ENCODE peak calls at places on chromosomes 2 and 18, in seven cellular contexts. Q is sigmoid colon, I is foreskin fibroblast, M is lower lobe of right lung, J is osteocyte, O is tibial artery, U is Calu3. N is an unnamed sample.

GRCh38 chr18:23912356-23912755 is 102.2 kb upstream of the TTC39C start:
- DNase-seq in M (no peak), U (no peak), Q (no peak), O (no peak), I (peak; percentile 73), J (no peak), N (no peak)

GRCh38 chr2:9980520-9980919 is 29.0 kb downstream of the GRHL1 start:
- DNase-seq in I (peak; percentile 45), Q (no peak), M (no peak), O (no peak), U (no peak), J (no peak), N (no peak)

GRCh38 chr18:43887491-43887890 is 610.2 kb upstream of the SYT4 start:
- DNase-seq in U (no peak), M (no peak), Q (no peak), O (no peak), J (no peak), I (no peak), N (no peak)

GRCh38 chr2:78109272-78109671 is 587.1 kb upstream of the LRRTM4 start:
- DNase-seq in J (no peak), U (no peak), Q (no peak), M (no peak), I (no peak), O (no peak), N (no peak)

GRCh38 chr2:151302286-151302878 is 12.9 kb upstream of the NMI start:
- DNase-seq in O (no peak), I (no peak), Q (no peak), J (no peak), M (no peak), U (no peak), N (no peak)

GRCh38 chr18:63267990-63268721 is 51.4 kb downstream of the BCL2 start:
- DNase-seq in I (no peak), Q (no peak), J (no peak), U (no peak), M (no peak), O (no peak), N (no peak)

GRCh38 chr18:21502661-21503060 is 97.8 kb downstream of the ESCO1 start:
- DNase-seq in I (no peak), M (no peak), J (no peak), O (no peak), Q (no peak), U (no peak), N (no peak)

GRCh38 chr2:64021578-64021977 is 2.4 kb upstream of the VPS54 start:
- DNase-seq in O (no peak), J (no peak), I (no peak), Q (no peak), U (no peak), M (no peak), N (no peak)

GRCh38 chr2:216492951-216493685 is 5.5 kb upstream of the RPL37A start:
- DNase-seq in I (peak; percentile 85), U (no peak), J (no peak), M (no peak), O (no peak), Q (no peak), N (no peak)

GRCh38 chr2:125471963-125472362 is 1184.0 kb upstream of the GYPC start:
- DNase-seq in M (no peak), Q (no peak), U (no peak), I (no peak), J (no peak), O (no peak), N (no peak)

GRCh38 chr18:62399781-62400308 is 74.7 kb downstream of the TNFRSF11A start:
- DNase-seq in Q (no peak), M (no peak), J (no peak), O (no peak), U (peak; percentile 70), I (no peak), N (no peak)

GRCh38 chr2:113282747-113283533 is 4.2 kb upstream of the PAX8 start:
- DNase-seq in J (no peak), Q (no peak), M (peak; percentile 82), O (peak; percentile 86), U (peak; percentile 96), I (peak; percentile 13), N (no peak)

GRCh38 chr2:218853766-218854165 is 5.8 kb upstream of the WNT6 start:
- DNase-seq in O (peak; percentile 33), I (peak; percentile 43), J (no peak), M (no peak), U (no peak), Q (peak; percentile 50), N (no peak)

GRCh38 chr2:28352726-28353125 is 39.9 kb upstream of the FOSL2 start:
- DNase-seq in O (peak; percentile 48), U (no peak), J (no peak), Q (peak; percentile 51), I (no peak), M (peak; percentile 30), N (no peak)

GRCh38 chr18:46152808-46153617 is 48.8 kb downstream of the HAUS1 start:
- DNase-seq in M (peak; percentile 48), I (no peak), J (no peak), U (peak; percentile 83), O (no peak), Q (no peak), N (no peak)

GRCh38 chr18:9854801-9855676 is 30.7 kb upstream of the TXNDC2 start:
- DNase-seq in Q (peak; percentile 87), M (peak; percentile 58), I (no peak), U (no peak), J (no peak), O (no peak), N (no peak)

GRCh38 chr18:42781298-42781815 is 334.1 kb downstream of the RIT2 start:
- DNase-seq in Q (no peak), J (no peak), O (no peak), U (no peak), I (no peak), M (no peak), N (no peak)

GRCh38 chr18:52152036-52152435 is 188.0 kb upstream of the DCC start:
- DNase-seq in I (no peak), O (no peak), Q (no peak), U (no peak), J (no peak), M (no peak), N (no peak)

GRCh38 chr2:28359222-28360065 is 33.2 kb upstream of the FOSL2 start:
- DNase-seq in Q (no peak), J (no peak), I (no peak), O (no peak), U (peak; percentile 81), M (peak; percentile 79), N (no peak)

GRCh38 chr2:69565431-69565839 is 78.1 kb downstream of the AAK1 start:
- DNase-seq in Q (peak; percentile 64), J (no peak), M (peak; percentile 70), U (peak; percentile 67), O (no peak), I (peak; percentile 32), N (peak; percentile 72)

GRCh38 chr18:25737710-25738251 is 352.6 kb downstream of the SS18 start:
- DNase-seq in I (peak; percentile 96), J (no peak), O (no peak), Q (no peak), M (no peak), U (no peak), N (no peak)

GRCh38 chr2:139916822-139917221 is 1136.6 kb upstream of the NXPH2 start:
- DNase-seq in Q (no peak), J (no peak), I (no peak), O (no peak), U (no peak), M (no peak), N (no peak)

GRCh38 chr2:124689348-124689747 is 664.3 kb downstream of the CNTNAP5 start:
- DNase-seq in Q (no peak), I (no peak), O (no peak), J (no peak), U (no peak), M (no peak), N (no peak)

GRCh38 chr18:79599503-79599931 is 80.1 kb upstream of the CTDP1 start:
- DNase-seq in J (no peak), U (no peak), Q (peak; percentile 44), I (peak; percentile 21), M (peak; percentile 36), O (peak; percentile 53), N (no peak)

GRCh38 chr18:63073481-63073880 is 246.1 kb downstream of the BCL2 start:
- DNase-seq in U (peak; percentile 46), M (no peak), J (no peak), O (no peak), Q (no peak), I (no peak), N (no peak)

GRCh38 chr2:10500601-10501361 is 52.7 kb upstream of the ODC1 start:
- DNase-seq in U (no peak), O (peak; percentile 29), J (no peak), M (no peak), Q (no peak), I (no peak), N (no peak)

GRCh38 chr18:41940506-41941215 is 14.4 kb upstream of the PIK3C3 start:
- DNase-seq in O (no peak), J (no peak), U (peak; percentile 9), M (no peak), Q (no peak), I (peak; percentile 88), N (no peak)

GRCh38 chr2:216111122-216111521 is 2.0 kb downstream of the XRCC5 start:
- DNase-seq in O (no peak), U (no peak), I (no peak), J (no peak), M (no peak), Q (no peak), N (no peak)

GRCh38 chr18:27223570-27224340 is 38.6 kb upstream of the CHST9 start:
- DNase-seq in M (no peak), J (peak; percentile 86), O (no peak), U (peak; percentile 21), Q (no peak), I (no peak), N (no peak)

GRCh38 chr2:144642106-144642505 is 122.2 kb upstream of the ZEB2 start:
- DNase-seq in I (no peak), M (no peak), Q (no peak), U (no peak), O (no peak), J (no peak), N (no peak)
- TF ChIP-seq CTCF in I (no peak), M (no peak), Q (no peak), U (no peak), O (no peak), J (no peak), N (no peak)

GRCh38 chr2:98634406-98635092 is 26.2 kb downstream of the UNC50 start:
- DNase-seq in U (peak; percentile 8), J (no peak), O (no peak), M (no peak), I (no peak), Q (no peak), N (no peak)
- TF ChIP-seq CTCF in U (no peak), J (peak; percentile 30), O (no peak), M (no peak), I (peak; percentile 14), Q (no peak), N (peak; percentile 57)

GRCh38 chr2:171568085-171568484 is 45.8 kb downstream of the CYBRD1 start:
- DNase-seq in I (peak; percentile 19), M (no peak), U (no peak), J (no peak), O (no peak), Q (no peak), N (no peak)
- TF ChIP-seq CTCF in I (no peak), M (no peak), U (no peak), J (peak; percentile 39), O (no peak), Q (no peak), N (peak; percentile 47)

DNA sequence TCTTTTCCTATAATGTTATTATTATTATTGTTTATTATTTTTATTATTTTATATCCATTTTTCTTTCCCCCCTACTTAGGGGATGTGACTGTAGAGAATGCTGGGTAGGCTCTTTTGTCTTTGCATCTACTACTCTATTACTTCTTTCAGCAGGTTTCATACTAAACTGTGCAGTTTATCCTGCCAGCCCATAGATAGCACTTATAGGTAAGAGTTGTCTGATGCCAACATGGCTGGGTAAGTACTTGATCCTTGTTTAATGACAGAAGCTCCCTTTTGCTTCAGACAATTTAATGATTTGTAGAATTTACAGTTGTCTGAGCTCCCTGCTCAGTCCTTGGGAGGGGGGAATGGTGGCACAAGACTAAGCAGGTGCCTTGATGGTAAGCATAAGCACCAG is 262.9 kb upstream of the CDH2 start:
- DNase-seq in I (peak; percentile 2), J (no peak), U (no peak), O (no peak), M (no peak), Q (no peak), N (no peak)
- TF ChIP-seq CTCF in I (no peak), J (no peak), U (no peak), O (no peak), M (no peak), Q (no peak), N (no peak)